ENCODE peak calls at places on chromosomes 6 and 20, in five cellular contexts. C is kidney epithelial cell, W is esophagus muscularis mucosa, S is brain microvascular endothelial cell, Z is epithelial cell of esophagus. T is an unnamed sample.
A peak's percentile ranks its signal among the peaks of the same experiment; 100 is the strongest.

GRCh38 chr6:69974193-69974592 is 107.8 kb downstream of the COL19A1 start:
- DNase-seq in S (peak; percentile 69), Z (peak; percentile 92), W (no peak), C (peak; percentile 65), T (no peak)

GRCh38 chr6:130369821-130370220 is 4.0 kb downstream of the TMEM200A start:
- DNase-seq in W (peak; percentile 47), Z (no peak), C (no peak), S (no peak), T (no peak)

GRCh38 chr20:56781108-56781739 is 152.1 kb downstream of the TFAP2C start:
- DNase-seq in C (no peak), W (no peak), Z (no peak), S (no peak), T (no peak)

GRCh38 chr6:168927026-168927425 is 326.6 kb downstream of the THBS2 start:
- DNase-seq in S (no peak), W (no peak), C (no peak), Z (no peak), T (no peak)

GRCh38 chr6:43687437-43688347 is at the start of gene MRPS18A:
- DNase-seq in S (peak; percentile 76), Z (peak; percentile 86), C (peak; percentile 38), W (peak; percentile 94), T (peak; percentile 78)

GRCh38 chr6:170455335-170455979 is 97.7 kb downstream of the PSMB1 start:
- DNase-seq in C (no peak), Z (no peak), S (no peak), W (no peak), T (no peak)

GRCh38 chr6:148720371-148720770 is 26.5 kb upstream of the UST start:
- DNase-seq in C (peak; percentile 12), Z (no peak), S (no peak), W (no peak), T (no peak)

GRCh38 chr6:20632696-20633095 is 98.4 kb downstream of the CDKAL1 start:
- DNase-seq in C (no peak), Z (no peak), S (no peak), W (no peak), T (no peak)

GRCh38 chr6:53869964-53870363 is 75.2 kb downstream of the LRRC1 start:
- DNase-seq in Z (peak; percentile 37), C (no peak), W (no peak), S (no peak), T (peak; percentile 15)

GRCh38 chr6:136173519-136174507 is 76.3 kb downstream of the MTFR2 start:
- DNase-seq in S (peak; percentile 88), W (no peak), Z (no peak), C (no peak), T (no peak)

GRCh38 chr6:158011478-158011920 is 29.8 kb downstream of the SYNJ2 start:
- DNase-seq in S (no peak), W (no peak), Z (no peak), C (no peak), T (no peak)

GRCh38 chr20:4508773-4509172 is 212.9 kb upstream of the PRND start:
- DNase-seq in S (no peak), C (no peak), Z (peak; percentile 26), W (no peak), T (peak; percentile 26)

GRCh38 chr6:6545616-6546317 is 42.8 kb upstream of the LY86 start:
- DNase-seq in W (no peak), Z (no peak), S (no peak), C (no peak), T (no peak)

GRCh38 chr20:25540273-25540672 is 45.1 kb downstream of the NINL start:
- DNase-seq in W (no peak), Z (peak; percentile 45), S (no peak), C (no peak), T (no peak)

GRCh38 chr6:150741633-150742200 is 123.8 kb upstream of the MTHFD1L start:
- DNase-seq in Z (peak; percentile 19), S (no peak), C (no peak), W (peak; percentile 50), T (no peak)

GRCh38 chr6:169070506-169071176 is 183.0 kb downstream of the THBS2 start:
- DNase-seq in W (peak; percentile 94), C (peak; percentile 97), S (peak; percentile 100), Z (peak; percentile 65), T (peak; percentile 97)

GRCh38 chr20:22771706-22772105 is 187.3 kb upstream of the FOXA2 start:
- DNase-seq in W (no peak), Z (peak; percentile 51), C (no peak), S (no peak), T (no peak)

GRCh38 chr20:20096421-20096820 is 44.1 kb downstream of the CFAP61 start:
- DNase-seq in W (no peak), C (no peak), Z (no peak), S (no peak), T (no peak)

GRCh38 chr20:18263723-18264122 is 24.6 kb upstream of the ZNF133 start:
- DNase-seq in W (no peak), S (no peak), Z (peak; percentile 81), C (peak; percentile 71), T (no peak)

GRCh38 chr20:41956316-41957050 is 338.3 kb upstream of the CHD6 start:
- DNase-seq in Z (no peak), W (no peak), S (no peak), C (no peak), T (no peak)

GRCh38 chr6:106799008-106799952 is 169.9 kb downstream of the QRSL1 start:
- DNase-seq in C (peak; percentile 85), Z (peak; percentile 87), S (no peak), W (no peak), T (peak; percentile 90)

GRCh38 chr6:1400126-1400850 is 10.9 kb downstream of the FOXF2 start:
- DNase-seq in Z (no peak), C (no peak), W (no peak), S (no peak), T (no peak)

GRCh38 chr6:157265630-157266029 is 57.7 kb downstream of the TMEM242 start:
- DNase-seq in W (no peak), C (no peak), Z (no peak), S (no peak), T (no peak)

GRCh38 chr6:43739642-43740091 is 30.3 kb upstream of the VEGFA start:
- DNase-seq in W (no peak), S (no peak), C (no peak), Z (no peak), T (no peak)

GRCh38 chr20:64261138-64261537 is 5.6 kb downstream of the PCMTD2 start:
- DNase-seq in Z (no peak), W (no peak), C (no peak), S (peak; percentile 12), T (no peak)

GRCh38 chr6:42879372-42880239 is at the start of gene RPL7L1:
- DNase-seq in C (no peak), S (peak; percentile 89), Z (peak; percentile 86), W (peak; percentile 94), T (peak; percentile 84)

GRCh38 chr6:1720620-1721322 is 111.1 kb downstream of the FOXC1 start:
- DNase-seq in Z (no peak), C (no peak), W (no peak), S (no peak), T (no peak)

GRCh38 chr6:155472886-155473285 is 17.2 kb upstream of the NOX3 start:
- DNase-seq in W (no peak), Z (no peak), C (no peak), S (no peak), T (no peak)

GRCh38 chr6:167485186-167485978 is 160.5 kb downstream of the TTLL2 start:
- DNase-seq in S (peak; percentile 35), C (no peak), Z (no peak), W (no peak), T (no peak)

GRCh38 chr6:41705329-41705995 is 29.9 kb downstream of the TFEB start:
- DNase-seq in S (no peak), C (no peak), W (no peak), Z (no peak), T (no peak)

GRCh38 chr6:41704028-41704427 is 31.4 kb downstream of the TFEB start:
- DNase-seq in C (no peak), S (no peak), W (no peak), Z (no peak), T (no peak)

GRCh38 chr6:41702771-41703494 is 32.5 kb downstream of the TFEB start:
- DNase-seq in C (no peak), S (no peak), Z (no peak), W (no peak), T (no peak)

GRCh38 chr6:41705996-41706835 is 29.2 kb downstream of the TFEB start:
- DNase-seq in W (no peak), Z (peak; percentile 73), C (no peak), S (peak; percentile 56), T (no peak)

GRCh38 chr6:41704656-41705328 is 30.6 kb downstream of the TFEB start:
- DNase-seq in W (no peak), C (no peak), S (no peak), Z (no peak), T (no peak)
- H3K4me3 ChIP-seq in W (no peak overlapping the region), C (no peak overlapping the region), S (no peak overlapping the region), Z (no peak overlapping the region), T (no peak overlapping the region)

GRCh38 chr6:35719830-35720733 is 16.8 kb upstream of the ARMC12 start:
- DNase-seq in W (no peak), Z (peak; percentile 58), S (peak; percentile 33), C (no peak), T (no peak)
- H3K4me3 ChIP-seq in W (peak overlapping the region; percentile 43), Z (peak overlapping the region; percentile 7), S (peak overlapping the region; percentile 42), C (peak overlapping the region; percentile 14), T (no peak overlapping the region)

GRCh38 chr20:16475225-16475624 is 98.0 kb downstream of the KIF16B start:
- DNase-seq in S (peak; percentile 64), C (no peak), W (no peak), Z (no peak), T (no peak)

GRCh38 chr20:16472045-16472872 is 101.0 kb downstream of the KIF16B start:
- DNase-seq in S (peak; percentile 54), C (no peak), W (no peak), Z (peak; percentile 54), T (no peak)

GRCh38 chr20:16474342-16474741 is 98.9 kb downstream of the KIF16B start:
- DNase-seq in S (no peak), W (no peak), C (no peak), Z (no peak), T (no peak)

GRCh38 chr20:16469395-16469905 is 103.8 kb downstream of the KIF16B start:
- DNase-seq in C (no peak), Z (no peak), W (no peak), S (no peak), T (no peak)
- H3K4me3 ChIP-seq in C (no peak overlapping the region), Z (no peak overlapping the region), W (no peak overlapping the region), S (no peak overlapping the region), T (no peak overlapping the region)

DNA sequence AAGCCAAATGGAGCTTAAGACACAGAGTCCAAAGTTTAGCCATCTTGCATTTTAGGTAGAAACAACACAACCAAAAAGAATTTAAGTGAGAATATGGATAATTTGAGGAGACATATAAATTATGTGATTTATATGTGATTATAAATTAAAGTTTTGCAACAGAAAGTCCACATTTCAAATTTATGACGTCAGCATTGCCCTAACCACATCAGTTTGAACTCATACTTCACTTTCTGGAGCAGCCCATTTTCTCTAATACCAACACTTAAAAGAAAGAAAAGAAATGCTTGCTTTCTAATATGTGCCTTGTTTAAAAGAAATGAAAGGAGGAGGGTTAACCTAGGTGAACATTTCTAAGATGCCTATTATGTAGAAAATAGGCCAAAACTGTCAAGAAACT is 138.0 kb downstream of the SOD2 start:
- DNase-seq in S (no peak), W (no peak), Z (no peak), C (no peak), T (no peak)
- H3K4me3 ChIP-seq in S (no peak overlapping the region), W (no peak overlapping the region), Z (no peak overlapping the region), C (no peak overlapping the region), T (no peak overlapping the region)